ENCODE peak calls at places on chromosomes 3 and 15, in five cellular contexts. One of them, this sample, is unnamed.

GRCh38 chr15:44775923-44776322 is 39.6 kb downstream of the TRIM69 start:
- DNase-seq in H9: no peak
- DNase-seq in B cell: no peak
- DNase-seq in kidney tubule cell: no peak
- DNase-seq in stimulated activated CD4-positive, alpha-beta T cell treated with anti-CD3 and anti-CD28 coated beads, TNF-alpha, amount 100 ng/mL, for 1 hour: no peak
- DNase-seq in this sample: no peak

GRCh38 chr3:8554725-8555621 is 53.4 kb downstream of the LMCD1 start:
- DNase-seq in stimulated activated CD4-positive, alpha-beta T cell treated with anti-CD3 and anti-CD28 coated beads, TNF-alpha, amount 100 ng/mL, for 1 hour: no peak
- DNase-seq in kidney tubule cell: no peak
- DNase-seq in H9: peak; percentile 51
- DNase-seq in B cell: no peak
- DNase-seq in this sample: no peak

GRCh38 chr15:36407647-36408046 is 171.8 kb upstream of the CDIN1 start:
- DNase-seq in kidney tubule cell: peak; percentile 41
- DNase-seq in B cell: no peak
- DNase-seq in H9: no peak
- DNase-seq in stimulated activated CD4-positive, alpha-beta T cell treated with anti-CD3 and anti-CD28 coated beads, TNF-alpha, amount 100 ng/mL, for 1 hour: no peak
- DNase-seq in this sample: no peak

GRCh38 chr3:134333522-134334181 is 40.6 kb downstream of the AMOTL2 start:
- DNase-seq in kidney tubule cell: no peak
- DNase-seq in B cell: no peak
- DNase-seq in stimulated activated CD4-positive, alpha-beta T cell treated with anti-CD3 and anti-CD28 coated beads, TNF-alpha, amount 100 ng/mL, for 1 hour: no peak
- DNase-seq in H9: peak; percentile 67
- DNase-seq in this sample: no peak

GRCh38 chr3:64686446-64686908 is 1.3 kb downstream of the ADAMTS9 start:
- DNase-seq in stimulated activated CD4-positive, alpha-beta T cell treated with anti-CD3 and anti-CD28 coated beads, TNF-alpha, amount 100 ng/mL, for 1 hour: no peak
- DNase-seq in H9: no peak
- DNase-seq in B cell: no peak
- DNase-seq in kidney tubule cell: peak; percentile 81
- DNase-seq in this sample: no peak

GRCh38 chr3:106215047-106215446 is 346.2 kb upstream of the CBLB start:
- DNase-seq in H9: no peak
- DNase-seq in stimulated activated CD4-positive, alpha-beta T cell treated with anti-CD3 and anti-CD28 coated beads, TNF-alpha, amount 100 ng/mL, for 1 hour: no peak
- DNase-seq in B cell: no peak
- DNase-seq in kidney tubule cell: peak; percentile 22
- DNase-seq in this sample: no peak

GRCh38 chr15:60854858-60855568 is 374.1 kb downstream of the RORA start:
- DNase-seq in H9: no peak
- DNase-seq in kidney tubule cell: no peak
- DNase-seq in stimulated activated CD4-positive, alpha-beta T cell treated with anti-CD3 and anti-CD28 coated beads, TNF-alpha, amount 100 ng/mL, for 1 hour: no peak
- DNase-seq in B cell: no peak
- DNase-seq in this sample: no peak

GRCh38 chr3:163543558-163544189 is 1534.6 kb downstream of the SI start:
- DNase-seq in H9: no peak
- DNase-seq in kidney tubule cell: no peak
- DNase-seq in B cell: no peak
- DNase-seq in stimulated activated CD4-positive, alpha-beta T cell treated with anti-CD3 and anti-CD28 coated beads, TNF-alpha, amount 100 ng/mL, for 1 hour: no peak
- DNase-seq in this sample: no peak

GRCh38 chr15:57969355-57969754 is 96.2 kb downstream of the ALDH1A2 start:
- DNase-seq in stimulated activated CD4-positive, alpha-beta T cell treated with anti-CD3 and anti-CD28 coated beads, TNF-alpha, amount 100 ng/mL, for 1 hour: no peak
- DNase-seq in kidney tubule cell: peak; percentile 5
- DNase-seq in B cell: no peak
- DNase-seq in H9: no peak
- DNase-seq in this sample: no peak

GRCh38 chr15:98154863-98155262 is 194.4 kb downstream of the ARRDC4 start:
- DNase-seq in stimulated activated CD4-positive, alpha-beta T cell treated with anti-CD3 and anti-CD28 coated beads, TNF-alpha, amount 100 ng/mL, for 1 hour: no peak
- DNase-seq in kidney tubule cell: peak; percentile 92
- DNase-seq in B cell: no peak
- DNase-seq in H9: no peak
- DNase-seq in this sample: no peak

GRCh38 chr3:188241072-188241471 is 87.1 kb downstream of the LPP start:
- DNase-seq in B cell: no peak
- DNase-seq in stimulated activated CD4-positive, alpha-beta T cell treated with anti-CD3 and anti-CD28 coated beads, TNF-alpha, amount 100 ng/mL, for 1 hour: no peak
- DNase-seq in kidney tubule cell: no peak
- DNase-seq in H9: no peak
- DNase-seq in this sample: no peak

GRCh38 chr3:160577551-160578195 is 12.3 kb upstream of the KPNA4 start:
- DNase-seq in kidney tubule cell: peak; percentile 41
- DNase-seq in B cell: no peak
- DNase-seq in H9: no peak
- DNase-seq in stimulated activated CD4-positive, alpha-beta T cell treated with anti-CD3 and anti-CD28 coated beads, TNF-alpha, amount 100 ng/mL, for 1 hour: no peak
- DNase-seq in this sample: no peak

GRCh38 chr15:74175271-74176191 is 2.0 kb downstream of the ISLR start:
- DNase-seq in stimulated activated CD4-positive, alpha-beta T cell treated with anti-CD3 and anti-CD28 coated beads, TNF-alpha, amount 100 ng/mL, for 1 hour: no peak
- DNase-seq in kidney tubule cell: no peak
- DNase-seq in B cell: no peak
- DNase-seq in H9: peak; percentile 28
- DNase-seq in this sample: no peak

GRCh38 chr3:196335004-196335403 is 3.2 kb downstream of the TM4SF19 start:
- DNase-seq in H9: no peak
- DNase-seq in B cell: no peak
- DNase-seq in kidney tubule cell: no peak
- DNase-seq in stimulated activated CD4-positive, alpha-beta T cell treated with anti-CD3 and anti-CD28 coated beads, TNF-alpha, amount 100 ng/mL, for 1 hour: no peak
- DNase-seq in this sample: no peak

GRCh38 chr3:179760944-179761343 is 108.1 kb downstream of the USP13 start:
- DNase-seq in stimulated activated CD4-positive, alpha-beta T cell treated with anti-CD3 and anti-CD28 coated beads, TNF-alpha, amount 100 ng/mL, for 1 hour: no peak
- DNase-seq in kidney tubule cell: peak; percentile 35
- DNase-seq in H9: no peak
- DNase-seq in B cell: no peak
- DNase-seq in this sample: no peak

GRCh38 chr3:29536016-29536736 is 255.3 kb downstream of the RBMS3 start:
- DNase-seq in stimulated activated CD4-positive, alpha-beta T cell treated with anti-CD3 and anti-CD28 coated beads, TNF-alpha, amount 100 ng/mL, for 1 hour: no peak
- DNase-seq in B cell: no peak
- DNase-seq in kidney tubule cell: no peak
- DNase-seq in H9: no peak
- DNase-seq in this sample: no peak

GRCh38 chr15:79282371-79283251 is at the start of gene ANKRD34C:
- DNase-seq in B cell: no peak
- DNase-seq in kidney tubule cell: no peak
- DNase-seq in stimulated activated CD4-positive, alpha-beta T cell treated with anti-CD3 and anti-CD28 coated beads, TNF-alpha, amount 100 ng/mL, for 1 hour: no peak
- DNase-seq in H9: peak; percentile 50
- DNase-seq in this sample: no peak

GRCh38 chr15:85813234-85813633 is 18.5 kb upstream of the KLHL25 start:
- DNase-seq in kidney tubule cell: no peak
- DNase-seq in H9: no peak
- DNase-seq in stimulated activated CD4-positive, alpha-beta T cell treated with anti-CD3 and anti-CD28 coated beads, TNF-alpha, amount 100 ng/mL, for 1 hour: no peak
- DNase-seq in B cell: no peak
- DNase-seq in this sample: no peak

GRCh38 chr3:38985581-38985980 is 66.2 kb downstream of the SCN11A start:
- DNase-seq in stimulated activated CD4-positive, alpha-beta T cell treated with anti-CD3 and anti-CD28 coated beads, TNF-alpha, amount 100 ng/mL, for 1 hour: no peak
- DNase-seq in kidney tubule cell: peak; percentile 53
- DNase-seq in B cell: no peak
- DNase-seq in H9: no peak
- DNase-seq in this sample: no peak

GRCh38 chr3:25420168-25420567 is 7.9 kb upstream of the RARB start:
- DNase-seq in stimulated activated CD4-positive, alpha-beta T cell treated with anti-CD3 and anti-CD28 coated beads, TNF-alpha, amount 100 ng/mL, for 1 hour: no peak
- DNase-seq in B cell: no peak
- DNase-seq in kidney tubule cell: no peak
- DNase-seq in H9: no peak
- DNase-seq in this sample: no peak

This sample was measured in GM20000.